ENCODE peak calls at places on chromosomes 13 and 19, in six cellular contexts. I, G, S, B, A and N are unnamed samples.

GRCh38 chr19:2969104-2969504 is 8.3 kb upstream of the TLE6 start:
- DNase-seq in I (no peak), G (no peak), S (no peak), B (no peak), A (no peak), N (no peak)

GRCh38 chr19:30174791-30175190 is 197.4 kb upstream of the ZNF536 start:
- DNase-seq in I (no peak), G (no peak), S (no peak), B (no peak), A (no peak), N (no peak)

GRCh38 chr19:18292460-18292809 is 11.0 kb upstream of the JUND start:
- DNase-seq in I (no peak), G (no peak), S (no peak), B (no peak), A (no peak), N (no peak)

GRCh38 chr19:49106648-49107135 is 7.5 kb upstream of the LIN7B start:
- DNase-seq in I (peak), G (no peak), S (peak), B (no peak), A (peak), N (peak)

GRCh38 chr13:66558511-66558910 is 671.6 kb downstream of the PCDH9 start:
- DNase-seq in I (no peak), G (no peak), S (no peak), B (peak), A (no peak), N (no peak)

GRCh38 chr19:45547965-45548609 is 36.5 kb downstream of the OPA3 start:
- DNase-seq in I (no peak), G (peak), S (no peak), B (no peak), A (no peak), N (no peak)

GRCh38 chr19:33518541-33518940 is 3.0 kb downstream of the PEPD start:
- DNase-seq in I (no peak), G (no peak), S (no peak), B (no peak), A (no peak), N (no peak)

GRCh38 chr19:38303517-38304351 is at the start of gene C19orf33:
- DNase-seq in I (peak), G (no peak), S (no peak), B (no peak), A (no peak), N (no peak)

DNA sequence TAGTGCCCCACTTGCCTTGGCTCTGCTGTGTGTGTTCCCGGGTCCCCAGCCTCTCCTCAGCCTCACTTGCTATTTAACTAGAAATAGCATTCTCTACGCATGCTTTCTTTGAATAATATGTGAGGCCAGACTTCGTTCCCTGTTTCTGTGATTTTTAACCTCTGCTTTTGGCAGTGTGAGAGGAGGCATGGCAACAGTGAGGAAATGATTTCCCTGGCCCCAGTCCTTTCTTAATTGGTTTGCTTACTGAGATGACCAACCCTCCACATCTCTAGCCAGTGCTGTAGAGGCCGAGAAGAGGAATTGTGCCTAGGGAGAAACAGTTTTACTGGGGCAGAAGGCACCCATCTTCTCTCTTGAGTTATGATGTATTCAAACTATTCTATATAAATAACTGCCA is 74.0 kb upstream of the NPAS1 start:
- DNase-seq in I (no peak), G (no peak), S (no peak), B (no peak), A (no peak), N (no peak)
- H3K4me3 ChIP-seq in I (no peak), G (no peak), S (no peak), B (no peak), A (peak), N (no peak)

DNA sequence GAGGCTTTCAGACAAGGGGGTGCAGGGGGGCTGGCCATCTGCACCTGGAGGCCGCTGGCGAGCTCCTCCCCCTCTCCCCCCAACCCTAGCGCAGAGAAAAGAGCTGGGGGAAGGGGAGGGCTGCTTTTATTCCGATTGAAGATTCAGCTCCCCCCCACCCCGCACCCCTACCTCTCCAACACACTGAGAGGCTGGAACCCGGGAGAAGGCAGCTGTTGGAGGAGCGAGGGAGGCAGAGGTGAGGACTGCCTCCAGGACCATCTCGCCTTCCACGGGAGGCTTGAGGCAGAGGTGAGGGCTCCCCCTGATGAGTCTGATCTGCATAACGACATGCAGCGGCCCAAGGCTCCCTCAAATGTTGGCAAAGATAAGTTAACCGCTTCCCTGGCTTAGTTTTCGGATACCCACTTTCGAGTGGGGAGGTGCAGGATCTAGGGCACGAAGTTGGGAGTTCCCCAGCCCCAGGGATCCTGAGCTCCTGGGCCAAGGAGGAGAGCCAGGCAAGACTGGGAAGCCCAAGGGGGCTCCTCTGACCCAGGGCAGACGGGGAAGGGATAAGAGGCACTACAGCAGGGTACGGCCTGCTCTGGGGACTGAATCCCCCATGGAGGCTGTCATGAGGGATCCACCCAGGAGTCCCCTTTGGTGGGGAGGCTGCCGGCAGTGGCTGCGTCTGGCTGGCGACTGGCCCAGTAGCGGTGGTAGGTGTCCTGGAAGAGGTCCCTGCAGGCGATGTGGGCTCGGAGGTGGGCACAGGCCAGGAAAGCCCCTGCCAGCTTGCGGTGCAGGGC is 1.2 kb upstream of the NUMBL start:
- DNase-seq in I (no peak), G (no peak), S (no peak), B (no peak), A (no peak), N (peak)
- H3K4me3 ChIP-seq in I (peak), G (no peak), S (peak), B (no peak), A (peak), N (peak)

GRCh38 chr19:36821758-36822157 is 16.4 kb downstream of the ZNF790 start:
- DNase-seq in I (no peak), G (no peak), S (no peak), B (no peak), A (no peak), N (no peak)

GRCh38 chr19:36819130-36819630 is 19.0 kb downstream of the ZNF790 start:
- DNase-seq in I (no peak), G (no peak), S (no peak), B (no peak), A (no peak), N (no peak)
- H3K4me3 ChIP-seq in I (no peak), G (no peak), S (peak), B (no peak), A (no peak), N (no peak)

GRCh38 chr19:14497347-14497921 is 1.5 kb upstream of the GIPC1 start:
- DNase-seq in I (no peak), G (no peak), S (no peak), B (no peak), A (peak), N (no peak)
- H3K4me3 ChIP-seq in I (no peak), G (no peak), S (no peak), B (no peak), A (no peak), N (no peak)

DNA sequence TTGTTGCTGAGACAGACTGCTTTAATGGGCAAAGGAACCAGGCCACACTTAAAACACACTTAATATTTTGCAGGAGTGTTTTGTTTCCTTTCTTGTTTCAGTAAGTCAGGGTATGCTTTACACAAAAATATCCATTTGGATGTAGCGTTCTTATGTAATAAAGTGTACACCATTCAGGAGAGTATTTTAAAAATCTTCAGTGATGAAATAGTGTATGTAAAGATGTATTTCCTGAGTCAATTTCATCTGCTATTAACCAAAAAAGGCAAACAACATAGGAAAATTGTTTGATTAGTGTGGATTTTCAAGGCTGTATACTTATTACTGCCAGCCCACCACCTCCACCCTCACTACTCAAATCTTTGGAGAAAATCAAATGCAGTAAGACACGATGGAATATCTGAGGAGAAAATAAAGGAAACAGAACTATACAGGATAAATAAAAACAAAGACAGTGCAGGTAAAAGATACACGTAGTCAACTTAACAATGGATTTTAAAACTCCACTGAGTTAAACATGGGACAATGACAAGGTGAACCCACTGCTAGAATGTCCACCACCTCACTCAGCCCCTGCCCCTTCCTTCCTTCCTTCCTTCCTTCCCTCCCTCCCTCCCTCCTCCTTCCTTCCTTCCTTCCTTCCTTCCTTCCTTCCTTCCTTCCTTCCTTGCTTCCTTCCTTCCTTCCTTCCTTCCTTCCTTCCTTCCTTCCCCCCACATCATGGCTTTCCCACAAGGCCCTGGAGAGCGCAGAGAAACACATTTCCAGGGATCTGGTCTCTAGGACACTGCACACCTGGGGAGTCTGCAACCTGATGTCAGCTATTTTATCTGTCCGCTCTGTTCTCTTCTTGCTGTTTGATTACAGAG is 360.3 kb downstream of the IRS2 start:
- DNase-seq in I (no peak), G (no peak), S (no peak), B (no peak), A (no peak), N (no peak)
- H3K4me3 ChIP-seq in I (no peak), G (no peak), S (no peak), B (no peak), A (no peak), N (no peak)

GRCh38 chr13:89061821-89062220 is 1390.7 kb downstream of the SLITRK5 start:
- DNase-seq in I (no peak), G (no peak), S (no peak), B (no peak), A (no peak), N (no peak)

GRCh38 chr13:89066868-89067466 is 1395.8 kb downstream of the SLITRK5 start:
- DNase-seq in I (no peak), G (no peak), S (peak), B (no peak), A (no peak), N (peak)
- H3K4me3 ChIP-seq in I (no peak), G (no peak), S (no peak), B (no peak), A (no peak), N (no peak)

GRCh38 chr19:13056052-13056660 is 46.5 kb downstream of the LYL1 start:
- DNase-seq in I (peak), G (no peak), S (no peak), B (no peak), A (no peak), N (no peak)
- H3K4me3 ChIP-seq in I (peak), G (peak), S (no peak), B (peak), A (peak), N (no peak)